ENCODE peak calls at places on chromosomes 13 and 19, in ten cellular contexts. One of them, this sample, is unnamed.

GRCh38 chr19:2578911-2579677 is 103.2 kb downstream of the GADD45B start:
- DNase-seq in activated CD4-positive, CD25-positive, alpha-beta regulatory T cell treated with anti-CD3 and anti-CD28 coated beads, Interleukin-2, amount 50 U/mL, for 16 hours: no peak
- DNase-seq in spleen: peak
- DNase-seq in naive thymus-derived CD8-positive, alpha-beta T cell: peak
- DNase-seq in GM03348: peak
- DNase-seq in lower leg skin: peak
- DNase-seq in caudate nucleus: peak
- DNase-seq in prostate gland: peak
- DNase-seq in nephron progenitor cell: peak
- DNase-seq in COLO829: peak
- DNase-seq in this sample: peak

GRCh38 chr19:31144471-31144870 is 204.8 kb downstream of the TSHZ3 start:
- DNase-seq in nephron progenitor cell: no peak
- DNase-seq in spleen: no peak
- DNase-seq in COLO829: no peak
- DNase-seq in caudate nucleus: no peak
- DNase-seq in GM03348: no peak
- DNase-seq in naive thymus-derived CD8-positive, alpha-beta T cell: no peak
- DNase-seq in lower leg skin: no peak
- DNase-seq in activated CD4-positive, CD25-positive, alpha-beta regulatory T cell treated with anti-CD3 and anti-CD28 coated beads, Interleukin-2, amount 50 U/mL, for 16 hours: no peak
- DNase-seq in prostate gland: no peak
- DNase-seq in this sample: no peak

GRCh38 chr13:53151692-53152421 is 123.2 kb downstream of the OLFM4 start:
- DNase-seq in lower leg skin: no peak
- DNase-seq in spleen: no peak
- DNase-seq in nephron progenitor cell: peak
- DNase-seq in prostate gland: peak
- DNase-seq in GM03348: peak
- DNase-seq in naive thymus-derived CD8-positive, alpha-beta T cell: no peak
- DNase-seq in COLO829: peak
- DNase-seq in activated CD4-positive, CD25-positive, alpha-beta regulatory T cell treated with anti-CD3 and anti-CD28 coated beads, Interleukin-2, amount 50 U/mL, for 16 hours: no peak
- DNase-seq in caudate nucleus: no peak
- DNase-seq in this sample: no peak

GRCh38 chr19:44611812-44612295 is 1.5 kb upstream of the IGSF23 start:
- DNase-seq in COLO829: no peak
- DNase-seq in lower leg skin: no peak
- DNase-seq in caudate nucleus: no peak
- DNase-seq in activated CD4-positive, CD25-positive, alpha-beta regulatory T cell treated with anti-CD3 and anti-CD28 coated beads, Interleukin-2, amount 50 U/mL, for 16 hours: no peak
- DNase-seq in prostate gland: no peak
- DNase-seq in nephron progenitor cell: no peak
- DNase-seq in spleen: no peak
- DNase-seq in GM03348: no peak
- DNase-seq in naive thymus-derived CD8-positive, alpha-beta T cell: no peak
- DNase-seq in this sample: no peak

GRCh38 chr19:8185343-8186068 is 23.7 kb upstream of the CERS4 start:
- DNase-seq in lower leg skin: no peak
- DNase-seq in spleen: no peak
- DNase-seq in naive thymus-derived CD8-positive, alpha-beta T cell: no peak
- DNase-seq in nephron progenitor cell: no peak
- DNase-seq in prostate gland: no peak
- DNase-seq in caudate nucleus: no peak
- DNase-seq in COLO829: no peak
- DNase-seq in activated CD4-positive, CD25-positive, alpha-beta regulatory T cell treated with anti-CD3 and anti-CD28 coated beads, Interleukin-2, amount 50 U/mL, for 16 hours: no peak
- DNase-seq in GM03348: no peak
- DNase-seq in this sample: no peak

GRCh38 chr13:62781866-62782265 is 1366.2 kb upstream of the PCDH20 start:
- DNase-seq in caudate nucleus: no peak
- DNase-seq in naive thymus-derived CD8-positive, alpha-beta T cell: no peak
- DNase-seq in GM03348: no peak
- DNase-seq in lower leg skin: no peak
- DNase-seq in spleen: no peak
- DNase-seq in COLO829: no peak
- DNase-seq in nephron progenitor cell: no peak
- DNase-seq in activated CD4-positive, CD25-positive, alpha-beta regulatory T cell treated with anti-CD3 and anti-CD28 coated beads, Interleukin-2, amount 50 U/mL, for 16 hours: no peak
- DNase-seq in prostate gland: no peak
- DNase-seq in this sample: no peak

GRCh38 chr19:18421371-18421959 is 2.3 kb downstream of the SSBP4 start:
- DNase-seq in caudate nucleus: no peak
- DNase-seq in naive thymus-derived CD8-positive, alpha-beta T cell: no peak
- DNase-seq in COLO829: no peak
- DNase-seq in activated CD4-positive, CD25-positive, alpha-beta regulatory T cell treated with anti-CD3 and anti-CD28 coated beads, Interleukin-2, amount 50 U/mL, for 16 hours: no peak
- DNase-seq in GM03348: no peak
- DNase-seq in lower leg skin: no peak
- DNase-seq in nephron progenitor cell: no peak
- DNase-seq in spleen: no peak
- DNase-seq in prostate gland: no peak
- DNase-seq in this sample: no peak

GRCh38 chr13:45367358-45367757 is 26.4 kb upstream of the TPT1 start:
- DNase-seq in nephron progenitor cell: no peak
- DNase-seq in activated CD4-positive, CD25-positive, alpha-beta regulatory T cell treated with anti-CD3 and anti-CD28 coated beads, Interleukin-2, amount 50 U/mL, for 16 hours: peak
- DNase-seq in spleen: peak
- DNase-seq in naive thymus-derived CD8-positive, alpha-beta T cell: peak
- DNase-seq in COLO829: peak
- DNase-seq in prostate gland: peak
- DNase-seq in GM03348: peak
- DNase-seq in lower leg skin: peak
- DNase-seq in caudate nucleus: peak
- DNase-seq in this sample: no peak

GRCh38 chr13:112452380-112453206 is 76.4 kb downstream of the SPACA7 start:
- DNase-seq in lower leg skin: no peak
- DNase-seq in caudate nucleus: no peak
- DNase-seq in GM03348: peak
- DNase-seq in naive thymus-derived CD8-positive, alpha-beta T cell: no peak
- DNase-seq in COLO829: no peak
- DNase-seq in prostate gland: no peak
- DNase-seq in nephron progenitor cell: no peak
- DNase-seq in activated CD4-positive, CD25-positive, alpha-beta regulatory T cell treated with anti-CD3 and anti-CD28 coated beads, Interleukin-2, amount 50 U/mL, for 16 hours: no peak
- DNase-seq in spleen: peak
- DNase-seq in this sample: no peak

GRCh38 chr13:103883152-103883551 is 816.9 kb upstream of the SLC10A2 start:
- DNase-seq in COLO829: peak
- DNase-seq in lower leg skin: peak
- DNase-seq in GM03348: peak
- DNase-seq in naive thymus-derived CD8-positive, alpha-beta T cell: no peak
- DNase-seq in caudate nucleus: peak
- DNase-seq in nephron progenitor cell: peak
- DNase-seq in activated CD4-positive, CD25-positive, alpha-beta regulatory T cell treated with anti-CD3 and anti-CD28 coated beads, Interleukin-2, amount 50 U/mL, for 16 hours: no peak
- DNase-seq in spleen: peak
- DNase-seq in prostate gland: peak
- DNase-seq in this sample: peak

This sample was measured in posterior cingulate gyrus.